ENCODE peak calls at places on chromosomes 7 and 10, in five cellular contexts. One of them, this sample, is unnamed.

GRCh38 chr7:13090959-13091358 is 403.5 kb downstream of the ARL4A start:
- DNase-seq in HepG2: no peak
- DNase-seq in K562: no peak
- DNase-seq in GM12878: no peak
- DNase-seq in H1: no peak
- DNase-seq in this sample: no peak

GRCh38 chr10:110617455-110618162 is 26.5 kb upstream of the RBM20 start:
- DNase-seq in HepG2: no peak
- DNase-seq in K562: no peak
- DNase-seq in GM12878: no peak
- DNase-seq in H1: no peak
- DNase-seq in this sample: no peak

GRCh38 chr10:127414024-127414423 is 135.1 kb upstream of the NPS start:
- DNase-seq in HepG2: no peak
- DNase-seq in K562: no peak
- DNase-seq in GM12878: no peak
- DNase-seq in H1: no peak
- DNase-seq in this sample: no peak

GRCh38 chr10:128111686-128112085 is 14.5 kb downstream of the MKI67 start:
- DNase-seq in HepG2: no peak
- DNase-seq in K562: no peak
- DNase-seq in GM12878: no peak
- DNase-seq in H1: no peak
- DNase-seq in this sample: no peak

GRCh38 chr7:74355091-74355490 is 65.9 kb downstream of the CLIP2 start:
- DNase-seq in HepG2: peak
- DNase-seq in K562: no peak
- DNase-seq in GM12878: no peak
- DNase-seq in H1: no peak
- DNase-seq in this sample: peak

GRCh38 chr10:81108516-81109199 is 571.0 kb downstream of the SH2D4B start:
- DNase-seq in HepG2: no peak
- DNase-seq in K562: no peak
- DNase-seq in GM12878: peak
- DNase-seq in H1: no peak
- DNase-seq in this sample: peak

GRCh38 chr7:3897430-3898385 is 596.7 kb downstream of the SDK1 start:
- DNase-seq in HepG2: peak
- DNase-seq in K562: peak
- DNase-seq in GM12878: no peak
- DNase-seq in H1: no peak
- DNase-seq in this sample: peak

GRCh38 chr7:153859239-153859638 is 193.0 kb upstream of the DPP6 start:
- DNase-seq in HepG2: no peak
- DNase-seq in K562: no peak
- DNase-seq in GM12878: no peak
- DNase-seq in H1: no peak
- DNase-seq in this sample: no peak

GRCh38 chr7:70717553-70718248 is 414.2 kb upstream of the GALNT17 start:
- DNase-seq in HepG2: no peak
- DNase-seq in K562: no peak
- DNase-seq in GM12878: no peak
- DNase-seq in H1: no peak
- DNase-seq in this sample: no peak

GRCh38 chr10:104816501-104816900 is 175.4 kb downstream of the SORCS3 start:
- DNase-seq in HepG2: no peak
- DNase-seq in K562: no peak
- DNase-seq in GM12878: no peak
- DNase-seq in H1: no peak
- DNase-seq in this sample: no peak

GRCh38 chr10:133592716-133593115 is 27.3 kb upstream of the SYCE1 start:
- DNase-seq in HepG2: no peak
- DNase-seq in K562: no peak
- DNase-seq in GM12878: no peak
- DNase-seq in H1: no peak
- DNase-seq in this sample: no peak

GRCh38 chr7:115638853-115639252 is 391.7 kb downstream of the TFEC start:
- DNase-seq in HepG2: no peak
- DNase-seq in K562: no peak
- DNase-seq in GM12878: no peak
- DNase-seq in H1: no peak
- DNase-seq in this sample: no peak

GRCh38 chr10:3987142-3987974 is 202.3 kb upstream of the KLF6 start:
- DNase-seq in HepG2: no peak
- DNase-seq in K562: no peak
- DNase-seq in GM12878: no peak
- DNase-seq in H1: no peak
- DNase-seq in this sample: no peak

GRCh38 chr7:51129527-51130472 is 186.8 kb downstream of the COBL start:
- DNase-seq in HepG2: no peak
- DNase-seq in K562: no peak
- DNase-seq in GM12878: no peak
- DNase-seq in H1: peak
- DNase-seq in this sample: no peak

GRCh38 chr10:60099998-60100747 is 193.8 kb upstream of the CCDC6 start:
- DNase-seq in HepG2: peak
- DNase-seq in K562: peak
- DNase-seq in GM12878: no peak
- DNase-seq in H1: no peak
- DNase-seq in this sample: peak

GRCh38 chr10:31321396-31321941 is 2.5 kb downstream of the ZEB1 start:
- DNase-seq in HepG2: no peak
- DNase-seq in K562: no peak
- DNase-seq in GM12878: no peak
- DNase-seq in H1: no peak
- DNase-seq in this sample: no peak

GRCh38 chr7:51306761-51307160 is 9.8 kb downstream of the COBL start:
- DNase-seq in HepG2: no peak
- DNase-seq in K562: no peak
- DNase-seq in GM12878: no peak
- DNase-seq in H1: peak
- DNase-seq in this sample: no peak

GRCh38 chr10:82742478-82742877 is 867.5 kb downstream of the NRG3 start:
- DNase-seq in HepG2: no peak
- DNase-seq in K562: no peak
- DNase-seq in GM12878: no peak
- DNase-seq in H1: no peak
- DNase-seq in this sample: no peak

GRCh38 chr10:59907918-59908807 is 1.8 kb upstream of the CCDC6 start:
- DNase-seq in HepG2: no peak
- DNase-seq in K562: peak
- DNase-seq in GM12878: no peak
- DNase-seq in H1: peak
- DNase-seq in this sample: peak

GRCh38 chr10:129411146-129411705 is 55.8 kb upstream of the MGMT start:
- DNase-seq in HepG2: no peak
- DNase-seq in K562: no peak
- DNase-seq in GM12878: no peak
- DNase-seq in H1: no peak
- DNase-seq in this sample: no peak

GRCh38 chr7:7830122-7830878 is 111.9 kb upstream of the RPA3 start:
- DNase-seq in HepG2: peak
- DNase-seq in K562: no peak
- DNase-seq in GM12878: no peak
- DNase-seq in H1: no peak
- DNase-seq in this sample: no peak

GRCh38 chr7:100829150-100829716 is 1.9 kb upstream of the EPHB4 start:
- DNase-seq in HepG2: no peak
- DNase-seq in K562: peak
- DNase-seq in GM12878: no peak
- DNase-seq in H1: no peak
- DNase-seq in this sample: no peak

GRCh38 chr7:22853674-22854157 is 31.1 kb upstream of the TOMM7 start:
- DNase-seq in HepG2: no peak
- DNase-seq in K562: no peak
- DNase-seq in GM12878: no peak
- DNase-seq in H1: no peak
- DNase-seq in this sample: peak

GRCh38 chr10:70596860-70597809 is 5.4 kb downstream of the PRF1 start:
- DNase-seq in HepG2: peak
- DNase-seq in K562: peak
- DNase-seq in GM12878: no peak
- DNase-seq in H1: peak
- DNase-seq in this sample: no peak

GRCh38 chr7:92436843-92437445 is 10.3 kb upstream of the GATAD1 start:
- DNase-seq in HepG2: no peak
- DNase-seq in K562: no peak
- DNase-seq in GM12878: no peak
- DNase-seq in H1: no peak
- DNase-seq in this sample: no peak

GRCh38 chr10:43211431-43212042 is 55.3 kb downstream of the RASGEF1A start:
- DNase-seq in HepG2: no peak
- DNase-seq in K562: no peak
- DNase-seq in GM12878: no peak
- DNase-seq in H1: no peak
- DNase-seq in this sample: no peak

GRCh38 chr7:28596245-28596935 is 184.1 kb downstream of the CREB5 start:
- DNase-seq in HepG2: peak
- DNase-seq in K562: no peak
- DNase-seq in GM12878: no peak
- DNase-seq in H1: no peak
- DNase-seq in this sample: no peak
- TF ChIP-seq CHD2 in HepG2: no peak
- TF ChIP-seq CHD2 in K562: no peak
- TF ChIP-seq CHD2 in GM12878: no peak
- TF ChIP-seq CHD2 in H1: no peak
- TF ChIP-seq CHD2 in this sample: no peak

DNA sequence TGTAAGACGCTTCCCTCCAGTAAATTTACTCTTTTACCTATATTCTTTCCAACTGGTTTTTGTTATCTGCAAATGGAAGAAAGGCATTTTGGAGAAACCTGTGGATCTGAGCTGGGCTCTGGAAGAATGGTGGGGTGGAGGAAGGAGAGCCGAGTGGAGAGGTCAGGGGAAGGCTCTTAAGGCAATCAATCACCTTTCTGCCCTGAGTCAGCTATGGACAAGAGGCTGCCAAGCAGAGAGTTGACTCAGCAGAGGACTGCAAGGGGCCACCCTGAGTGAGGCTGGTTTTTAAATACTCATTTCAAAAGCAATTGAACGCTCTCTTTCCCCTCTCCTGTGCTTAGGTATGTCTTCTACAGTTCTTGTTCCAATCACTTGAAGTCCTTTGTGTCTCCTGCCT is 81.8 kb downstream of the SPAG6 start:
- DNase-seq in HepG2: no peak
- DNase-seq in K562: peak
- DNase-seq in GM12878: no peak
- DNase-seq in H1: no peak
- DNase-seq in this sample: peak
- TF ChIP-seq CHD2 in HepG2: no peak
- TF ChIP-seq CHD2 in K562: no peak
- TF ChIP-seq CHD2 in GM12878: no peak
- TF ChIP-seq CHD2 in H1: no peak
- TF ChIP-seq CHD2 in this sample: no peak

GRCh38 chr10:52701647-52702046 is 70.9 kb downstream of the MBL2 start:
- DNase-seq in HepG2: peak
- DNase-seq in K562: no peak
- DNase-seq in GM12878: no peak
- DNase-seq in H1: no peak
- DNase-seq in this sample: no peak

GRCh38 chr10:52706347-52707070 is 66.1 kb downstream of the MBL2 start:
- DNase-seq in HepG2: no peak
- DNase-seq in K562: no peak
- DNase-seq in GM12878: no peak
- DNase-seq in H1: no peak
- DNase-seq in this sample: no peak

GRCh38 chr10:52703898-52704297 is 68.7 kb downstream of the MBL2 start:
- DNase-seq in HepG2: no peak
- DNase-seq in K562: no peak
- DNase-seq in GM12878: no peak
- DNase-seq in H1: no peak
- DNase-seq in this sample: no peak

GRCh38 chr10:52703451-52703850 is 69.1 kb downstream of the MBL2 start:
- DNase-seq in HepG2: no peak
- DNase-seq in K562: no peak
- DNase-seq in GM12878: no peak
- DNase-seq in H1: no peak
- DNase-seq in this sample: no peak
- TF ChIP-seq CHD2 in HepG2: no peak
- TF ChIP-seq CHD2 in K562: no peak
- TF ChIP-seq CHD2 in GM12878: no peak
- TF ChIP-seq CHD2 in H1: no peak
- TF ChIP-seq CHD2 in this sample: no peak

GRCh38 chr10:119131512-119132240 is 27.8 kb downstream of the DENND10 start:
- DNase-seq in HepG2: no peak
- DNase-seq in K562: no peak
- DNase-seq in GM12878: peak
- DNase-seq in H1: no peak
- DNase-seq in this sample: peak
- TF ChIP-seq CHD2 in HepG2: no peak
- TF ChIP-seq CHD2 in K562: no peak
- TF ChIP-seq CHD2 in GM12878: no peak
- TF ChIP-seq CHD2 in H1: no peak
- TF ChIP-seq CHD2 in this sample: no peak

GRCh38 chr10:98267069-98267893 is 713 bp downstream of the LOXL4 start:
- DNase-seq in HepG2: no peak
- DNase-seq in K562: no peak
- DNase-seq in GM12878: no peak
- DNase-seq in H1: no peak
- DNase-seq in this sample: no peak
- TF ChIP-seq CHD2 in HepG2: no peak
- TF ChIP-seq CHD2 in K562: no peak
- TF ChIP-seq CHD2 in GM12878: no peak
- TF ChIP-seq CHD2 in H1: no peak
- TF ChIP-seq CHD2 in this sample: no peak

GRCh38 chr10:116741391-116742351 is 695 bp downstream of the HSPA12A start:
- DNase-seq in HepG2: no peak
- DNase-seq in K562: peak
- DNase-seq in GM12878: no peak
- DNase-seq in H1: peak
- DNase-seq in this sample: no peak
- TF ChIP-seq CHD2 in HepG2: no peak
- TF ChIP-seq CHD2 in K562: no peak
- TF ChIP-seq CHD2 in GM12878: no peak
- TF ChIP-seq CHD2 in H1: no peak
- TF ChIP-seq CHD2 in this sample: no peak

DNA sequence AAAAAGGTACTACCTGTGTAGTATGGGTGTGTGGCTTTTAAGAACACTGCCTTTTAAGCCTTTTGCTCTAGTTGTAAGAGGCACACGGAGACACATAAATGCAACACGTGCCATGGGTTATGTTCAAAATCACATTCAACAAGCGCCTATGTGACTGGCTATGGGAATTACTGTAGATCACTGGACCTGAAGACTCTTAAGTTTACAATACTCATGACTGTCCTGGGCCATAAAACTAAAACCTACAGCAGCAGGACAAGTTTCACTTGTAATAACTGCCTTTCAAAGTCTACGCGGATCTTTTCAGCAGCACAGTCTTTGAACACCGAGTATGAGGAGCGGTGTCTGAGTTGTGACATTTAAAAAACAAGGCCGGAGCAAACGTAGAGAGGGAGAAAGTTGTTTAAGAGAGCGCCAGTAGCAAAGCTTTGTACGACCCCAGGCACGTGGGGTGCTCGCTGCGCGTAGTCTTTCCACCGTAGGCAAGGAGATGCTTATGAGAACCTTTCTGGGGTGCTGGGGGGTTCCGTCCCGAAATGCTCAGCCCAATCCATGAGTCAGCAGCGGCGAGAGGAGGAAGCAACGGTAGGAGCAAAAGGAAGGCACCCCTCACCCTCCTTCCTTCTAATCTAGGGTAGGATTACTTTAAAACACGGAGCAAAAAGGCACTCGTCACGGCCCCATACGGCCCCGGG is 662 bp downstream of the DNAJC2 start:
- DNase-seq in HepG2: peak
- DNase-seq in K562: no peak
- DNase-seq in GM12878: no peak
- DNase-seq in H1: no peak
- DNase-seq in this sample: peak
- TF ChIP-seq CHD2 in HepG2: no peak
- TF ChIP-seq CHD2 in K562: no peak
- TF ChIP-seq CHD2 in GM12878: no peak
- TF ChIP-seq CHD2 in H1: no peak
- TF ChIP-seq CHD2 in this sample: no peak